ENCODE peak calls at places on chromosome 3, in six cellular contexts. I is GM12864, N is BJ, S is endothelial cell, K is GM12878, E is left ventricle myocardium inferior. Z is an unnamed sample.

GRCh38 chr3:150763841-150764483 is 993 bp upstream of the SIAH2 start:
- DNase-seq in I (no peak), N (no peak), S (peak), K (no peak), E (peak), Z (peak)

GRCh38 chr3:52428151-52429005 is 16.5 kb downstream of the SEMA3G start:
- DNase-seq in I (no peak), N (peak), S (peak), K (no peak), E (peak), Z (peak)

GRCh38 chr3:66593978-66594377 is 93.2 kb upstream of the LRIG1 start:
- DNase-seq in I (no peak), N (peak), S (no peak), K (no peak), E (no peak), Z (no peak)

GRCh38 chr3:65557915-65558564 is 480.7 kb downstream of the MAGI1 start:
- DNase-seq in I (no peak), N (no peak), S (no peak), K (no peak), E (no peak), Z (no peak)

GRCh38 chr3:20480771-20481170 is 294.8 kb upstream of the SGO1 start:
- DNase-seq in I (no peak), N (no peak), S (no peak), K (no peak), E (no peak), Z (no peak)

GRCh38 chr3:127722104-127722784 is 49.5 kb downstream of the ABTB1 start:
- DNase-seq in I (no peak), N (no peak), S (no peak), K (no peak), E (no peak), Z (peak)

GRCh38 chr3:71991051-71991450 is 206.1 kb upstream of the PROK2 start:
- DNase-seq in I (no peak), N (no peak), S (no peak), K (no peak), E (no peak), Z (no peak)

GRCh38 chr3:120646771-120647449 is 35.1 kb downstream of the HGD start:
- DNase-seq in I (no peak), N (no peak), S (no peak), K (no peak), E (no peak), Z (no peak)

GRCh38 chr3:56624725-56625124 is 58.3 kb downstream of the TASOR start:
- DNase-seq in I (no peak), N (peak), S (no peak), K (no peak), E (no peak), Z (no peak)

GRCh38 chr3:192819001-192819569 is 91.7 kb upstream of the FGF12 start:
- DNase-seq in I (no peak), N (no peak), S (no peak), K (peak), E (no peak), Z (no peak)

GRCh38 chr3:196948442-196949365 is 6.4 kb upstream of the NCBP2 start:
- DNase-seq in I (no peak), N (no peak), S (no peak), K (no peak), E (no peak), Z (no peak)

GRCh38 chr3:32176989-32177701 is 61.3 kb upstream of the CMTM8 start:
- DNase-seq in I (peak), N (no peak), S (peak), K (peak), E (no peak), Z (no peak)

GRCh38 chr3:111077384-111077783 is 5.8 kb downstream of the NECTIN3 start:
- DNase-seq in I (no peak), N (no peak), S (no peak), K (no peak), E (no peak), Z (no peak)

GRCh38 chr3:2029559-2029958 is 69.1 kb upstream of the CNTN4 start:
- DNase-seq in I (no peak), N (no peak), S (no peak), K (no peak), E (no peak), Z (no peak)

GRCh38 chr3:2024037-2024436 is 74.6 kb upstream of the CNTN4 start:
- DNase-seq in I (no peak), N (no peak), S (no peak), K (no peak), E (no peak), Z (no peak)

DNA sequence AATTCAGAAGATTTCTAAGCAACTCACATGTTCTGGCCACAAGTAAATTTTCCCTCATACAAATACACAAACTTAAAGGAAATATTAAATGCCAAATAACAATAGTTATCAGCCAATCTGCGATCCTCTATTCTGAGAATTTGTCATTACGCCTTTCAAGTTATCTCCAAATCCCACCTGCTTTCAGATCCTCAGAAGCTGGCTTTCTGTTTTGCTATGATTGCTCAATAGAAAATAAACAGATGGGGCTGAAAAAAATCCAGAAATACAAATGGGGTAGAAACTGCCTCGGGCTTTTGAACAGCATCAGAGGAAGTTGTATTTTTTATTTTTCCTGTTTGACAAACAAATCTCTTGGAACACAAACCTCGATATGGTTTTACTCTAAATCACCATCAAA is 74.0 kb upstream of the CNTN4 start:
- DNase-seq in I (no peak), N (no peak), S (no peak), K (no peak), E (no peak), Z (no peak)
- TF ChIP-seq CTCF in I (no peak), N (no peak), S (no peak), K (no peak), E (no peak), Z (no peak)

DNA sequence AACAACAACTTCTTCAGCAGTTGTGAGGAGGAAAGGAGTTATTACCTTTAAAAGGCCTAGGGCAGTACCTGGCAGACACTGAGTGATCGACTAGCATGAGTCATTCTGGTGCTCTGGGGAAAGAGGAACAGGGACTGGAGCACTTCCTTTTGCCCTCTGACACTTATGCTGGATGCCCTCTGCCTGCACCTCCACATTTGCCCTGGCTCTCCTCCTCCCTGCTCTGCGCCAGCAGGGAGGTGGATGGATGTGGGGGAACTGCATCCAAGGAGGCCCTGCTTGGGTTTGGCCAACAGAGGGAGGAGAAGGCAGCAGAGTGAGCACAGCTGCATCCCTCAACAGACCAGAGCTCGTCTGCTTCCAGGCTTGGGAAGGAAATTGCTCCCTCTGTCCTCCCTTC is 75.1 kb downstream of the SEMA5B start:
- DNase-seq in I (peak), N (no peak), S (no peak), K (peak), E (no peak), Z (no peak)
- TF ChIP-seq CTCF in I (peak), N (peak), S (no peak), K (no peak), E (peak), Z (no peak)

GRCh38 chr3:59277201-59277600 is 227.4 kb upstream of the CFAP20DC start:
- DNase-seq in I (no peak), N (no peak), S (no peak), K (no peak), E (no peak), Z (no peak)
- TF ChIP-seq CTCF in I (no peak), N (no peak), S (no peak), K (no peak), E (no peak), Z (no peak)

GRCh38 chr3:125151916-125152315 is 60.6 kb downstream of the SLC12A8 start:
- DNase-seq in I (no peak), N (no peak), S (no peak), K (no peak), E (no peak), Z (no peak)

GRCh38 chr3:125149462-125149861 is 63.1 kb downstream of the SLC12A8 start:
- DNase-seq in I (no peak), N (no peak), S (no peak), K (no peak), E (no peak), Z (no peak)

GRCh38 chr3:125151437-125151806 is 61.1 kb downstream of the SLC12A8 start:
- DNase-seq in I (no peak), N (no peak), S (no peak), K (no peak), E (no peak), Z (no peak)

GRCh38 chr3:125148836-125149235 is 63.7 kb downstream of the SLC12A8 start:
- DNase-seq in I (no peak), N (no peak), S (no peak), K (no peak), E (peak), Z (peak)

GRCh38 chr3:125150525-125151436 is 61.8 kb downstream of the SLC12A8 start:
- DNase-seq in I (no peak), N (no peak), S (peak), K (no peak), E (no peak), Z (no peak)
- TF ChIP-seq CTCF in I (peak), N (peak), S (peak), K (peak), E (peak), Z (peak)

GRCh38 chr3:186487819-186488218 is 56.4 kb downstream of the CRYGS start:
- DNase-seq in I (no peak), N (no peak), S (no peak), K (no peak), E (no peak), Z (no peak)
- TF ChIP-seq CTCF in I (no peak), N (no peak), S (no peak), K (no peak), E (peak), Z (no peak)

DNA sequence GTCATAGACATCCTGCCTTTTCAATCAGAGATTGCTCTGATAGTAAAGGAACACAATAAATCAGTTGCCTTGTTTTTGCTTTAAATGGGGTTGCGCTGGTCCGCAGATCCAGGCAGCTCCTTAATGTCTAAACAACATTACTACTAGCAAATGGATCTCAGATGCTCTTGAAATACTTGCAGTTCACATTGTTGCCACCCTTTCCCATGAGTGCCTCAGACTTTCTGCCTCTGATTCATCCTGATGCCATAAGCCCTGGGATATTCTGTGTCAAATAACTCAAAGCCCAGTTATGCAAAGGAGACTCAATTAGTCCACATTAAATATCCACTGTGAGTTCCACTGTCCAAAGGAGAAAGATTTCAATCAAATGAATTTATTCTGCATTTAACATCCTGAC is 196.7 kb downstream of the PLCH1 start:
- DNase-seq in I (no peak), N (no peak), S (no peak), K (no peak), E (no peak), Z (no peak)
- TF ChIP-seq CTCF in I (no peak), N (no peak), S (no peak), K (no peak), E (no peak), Z (no peak)

DNA sequence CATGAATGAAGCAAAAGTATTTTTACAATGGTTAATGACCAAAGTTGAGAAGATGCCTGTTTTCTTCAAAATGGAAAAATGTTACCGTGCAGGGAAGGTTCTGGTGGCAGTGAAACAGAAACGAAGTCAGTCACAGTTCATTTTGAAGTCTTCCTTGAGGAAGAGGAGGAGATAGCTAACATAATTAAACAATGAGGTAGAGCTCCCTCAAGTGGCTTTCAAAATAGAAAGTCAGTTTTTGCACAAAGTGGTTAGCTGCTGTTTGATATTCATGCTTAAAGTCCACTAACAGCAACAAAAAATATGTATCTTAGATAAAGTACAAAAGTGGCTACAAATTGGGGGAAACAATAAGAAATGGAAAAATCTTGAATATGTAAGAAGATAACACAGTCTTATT is 87.3 kb downstream of the TFG start:
- DNase-seq in I (no peak), N (no peak), S (no peak), K (peak), E (no peak), Z (no peak)
- TF ChIP-seq CTCF in I (peak), N (peak), S (no peak), K (peak), E (peak), Z (peak)

GRCh38 chr3:138125548-138126221 is 6.5 kb downstream of the A4GNT start:
- DNase-seq in I (no peak), N (no peak), S (no peak), K (no peak), E (no peak), Z (no peak)
- TF ChIP-seq CTCF in I (no peak), N (no peak), S (no peak), K (no peak), E (no peak), Z (no peak)

GRCh38 chr3:183873986-183874385 is 10.7 kb downstream of the PARL start:
- DNase-seq in I (no peak), N (no peak), S (no peak), K (no peak), E (no peak), Z (no peak)

GRCh38 chr3:183883291-183884096 is 1.2 kb downstream of the PARL start:
- DNase-seq in I (no peak), N (no peak), S (no peak), K (no peak), E (no peak), Z (no peak)

GRCh38 chr3:183884097-183884436 is 613 bp downstream of the PARL start:
- DNase-seq in I (no peak), N (no peak), S (no peak), K (no peak), E (no peak), Z (no peak)

GRCh38 chr3:183880121-183880520 is 4.6 kb downstream of the PARL start:
- DNase-seq in I (no peak), N (no peak), S (no peak), K (no peak), E (no peak), Z (no peak)

GRCh38 chr3:183878071-183878470 is 6.6 kb downstream of the PARL start:
- DNase-seq in I (no peak), N (no peak), S (no peak), K (no peak), E (no peak), Z (peak)
- TF ChIP-seq CTCF in I (no peak), N (no peak), S (no peak), K (no peak), E (no peak), Z (no peak)

Z was measured in tibial artery.